ENCODE peak calls at places on chromosome 4, in seven cellular contexts. One of them, this sample, is unnamed.
A peak's percentile ranks its signal among the peaks of the same experiment; 100 is the strongest.

GRCh38 chr4:159823743-159824142 is 720.9 kb downstream of the RAPGEF2 start:
- DNase-seq in H1: no peak
- DNase-seq in K562: no peak
- DNase-seq in HepG2: no peak
- DNase-seq in SK-N-SH: no peak
- DNase-seq in GM12878: no peak
- DNase-seq in HCT116: no peak
- DNase-seq in this sample: no peak

GRCh38 chr4:139898293-139898692 is 232.7 kb downstream of the MGST2 start:
- DNase-seq in SK-N-SH: no peak
- DNase-seq in HepG2: no peak
- DNase-seq in K562: no peak
- DNase-seq in H1: no peak
- DNase-seq in HCT116: no peak
- DNase-seq in GM12878: peak; percentile 7
- DNase-seq in this sample: no peak

GRCh38 chr4:112931001-112931400 is 118.5 kb upstream of the ANK2 start:
- DNase-seq in SK-N-SH: no peak
- DNase-seq in K562: no peak
- DNase-seq in HCT116: no peak
- DNase-seq in HepG2: no peak
- DNase-seq in GM12878: no peak
- DNase-seq in H1: no peak
- DNase-seq in this sample: no peak

GRCh38 chr4:142660728-142661127 is 185.4 kb downstream of the INPP4B start:
- DNase-seq in K562: no peak
- DNase-seq in SK-N-SH: no peak
- DNase-seq in H1: no peak
- DNase-seq in GM12878: no peak
- DNase-seq in HCT116: no peak
- DNase-seq in HepG2: no peak
- DNase-seq in this sample: no peak

GRCh38 chr4:108247511-108248088 is 78.9 kb upstream of the LEF1 start:
- DNase-seq in K562: peak; percentile 43
- DNase-seq in HCT116: peak; percentile 8
- DNase-seq in GM12878: no peak
- DNase-seq in HepG2: no peak
- DNase-seq in H1: no peak
- DNase-seq in SK-N-SH: no peak
- DNase-seq in this sample: no peak

GRCh38 chr4:15951781-15952180 is 11.2 kb downstream of the FGFBP2 start:
- DNase-seq in K562: no peak
- DNase-seq in H1: no peak
- DNase-seq in GM12878: no peak
- DNase-seq in HepG2: no peak
- DNase-seq in SK-N-SH: no peak
- DNase-seq in HCT116: no peak
- DNase-seq in this sample: no peak

GRCh38 chr4:185079271-185079905 is 61.1 kb downstream of the HELT start:
- DNase-seq in HCT116: no peak
- DNase-seq in HepG2: no peak
- DNase-seq in SK-N-SH: no peak
- DNase-seq in K562: no peak
- DNase-seq in GM12878: no peak
- DNase-seq in H1: no peak
- DNase-seq in this sample: no peak

GRCh38 chr4:17283832-17284231 is 228.1 kb downstream of the QDPR start:
- DNase-seq in SK-N-SH: no peak
- DNase-seq in HCT116: no peak
- DNase-seq in K562: no peak
- DNase-seq in HepG2: no peak
- DNase-seq in GM12878: no peak
- DNase-seq in H1: no peak
- DNase-seq in this sample: no peak

GRCh38 chr4:98466868-98467599 is 191.4 kb downstream of the TSPAN5 start:
- DNase-seq in H1: no peak
- DNase-seq in GM12878: no peak
- DNase-seq in HCT116: no peak
- DNase-seq in SK-N-SH: no peak
- DNase-seq in K562: no peak
- DNase-seq in HepG2: no peak
- DNase-seq in this sample: no peak

GRCh38 chr4:126799471-126799870 is 833.3 kb upstream of the INTU start:
- DNase-seq in H1: no peak
- DNase-seq in SK-N-SH: no peak
- DNase-seq in HepG2: no peak
- DNase-seq in K562: no peak
- DNase-seq in GM12878: no peak
- DNase-seq in HCT116: no peak
- DNase-seq in this sample: no peak

GRCh38 chr4:6364581-6364980 is 94.9 kb downstream of the WFS1 start:
- DNase-seq in GM12878: no peak
- DNase-seq in H1: no peak
- DNase-seq in HepG2: no peak
- DNase-seq in SK-N-SH: no peak
- DNase-seq in K562: no peak
- DNase-seq in HCT116: no peak
- DNase-seq in this sample: no peak

GRCh38 chr4:129929052-129929451 is 833.1 kb downstream of the C4orf33 start:
- DNase-seq in H1: no peak
- DNase-seq in K562: peak; percentile 2
- DNase-seq in SK-N-SH: peak; percentile 8
- DNase-seq in GM12878: no peak
- DNase-seq in HepG2: no peak
- DNase-seq in HCT116: no peak
- DNase-seq in this sample: no peak

DNA sequence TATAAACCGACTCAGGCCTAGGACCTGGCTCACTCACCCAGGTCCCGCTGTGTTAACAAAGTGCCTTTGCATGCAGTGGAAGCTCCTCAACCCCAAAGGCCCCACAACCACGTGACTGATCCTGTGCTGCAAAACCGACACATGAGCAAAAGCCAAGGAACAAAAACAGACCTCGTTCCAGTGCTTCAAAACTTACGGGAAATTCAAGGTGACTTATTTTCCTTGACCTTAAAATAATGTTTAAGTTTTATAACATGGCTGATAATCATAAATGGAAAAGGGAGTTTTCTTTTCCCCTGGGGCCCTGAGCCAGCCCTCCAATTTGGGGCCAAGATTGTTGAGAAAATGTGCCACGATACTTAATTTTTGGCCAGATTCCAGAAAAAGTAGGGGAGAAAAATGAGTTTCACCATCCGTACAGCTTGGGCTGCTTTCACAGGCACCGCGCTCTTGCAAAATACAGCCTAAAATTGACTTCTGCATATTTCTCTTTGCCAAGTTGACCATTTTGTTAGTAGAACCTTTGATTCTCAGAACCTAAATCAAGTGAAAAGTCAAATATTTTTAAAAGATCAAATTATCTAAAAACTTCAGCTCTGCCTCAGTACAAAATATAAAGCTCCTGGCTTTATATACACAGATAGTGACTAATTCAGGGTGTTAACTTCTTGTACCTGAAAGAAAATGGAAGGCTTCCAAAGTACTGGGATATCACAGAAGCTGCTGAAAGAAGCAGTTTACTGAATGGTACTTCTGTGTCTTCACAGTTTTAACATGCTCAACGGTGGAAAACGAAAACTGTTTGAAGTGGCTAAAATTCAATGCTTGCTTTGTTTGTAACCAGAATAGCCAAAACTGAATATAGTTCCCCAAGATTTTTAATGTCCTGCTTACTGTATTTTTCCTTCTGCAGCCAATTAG is 93.8 kb downstream of the APBB2 start:
- DNase-seq in H1: no peak
- DNase-seq in SK-N-SH: no peak
- DNase-seq in HepG2: no peak
- DNase-seq in GM12878: no peak
- DNase-seq in HCT116: no peak
- DNase-seq in K562: no peak
- DNase-seq in this sample: no peak
- TF ChIP-seq SIN3A in H1: no peak
- TF ChIP-seq SIN3A in SK-N-SH: no peak
- TF ChIP-seq SIN3A in HepG2: no peak
- TF ChIP-seq SIN3A in GM12878: no peak
- TF ChIP-seq SIN3A in HCT116: no peak
- TF ChIP-seq SIN3A in K562: no peak
- TF ChIP-seq SIN3A in this sample: no peak

GRCh38 chr4:47686294-47686872 is 151.5 kb downstream of the CORIN start:
- DNase-seq in HCT116: peak; percentile 43
- DNase-seq in K562: peak; percentile 65
- DNase-seq in HepG2: peak; percentile 35
- DNase-seq in GM12878: peak; percentile 13
- DNase-seq in H1: peak; percentile 19
- DNase-seq in SK-N-SH: peak; percentile 42
- DNase-seq in this sample: no peak
- TF ChIP-seq SIN3A in HCT116: no peak
- TF ChIP-seq SIN3A in K562: no peak
- TF ChIP-seq SIN3A in HepG2: no peak
- TF ChIP-seq SIN3A in GM12878: no peak
- TF ChIP-seq SIN3A in H1: peak; percentile 54
- TF ChIP-seq SIN3A in SK-N-SH: no peak
- TF ChIP-seq SIN3A in this sample: no peak

GRCh38 chr4:65014078-65014477 is 604.8 kb upstream of the TECRL start:
- DNase-seq in HepG2: no peak
- DNase-seq in K562: no peak
- DNase-seq in H1: no peak
- DNase-seq in HCT116: no peak
- DNase-seq in GM12878: no peak
- DNase-seq in SK-N-SH: no peak
- DNase-seq in this sample: no peak
- TF ChIP-seq SIN3A in HepG2: no peak
- TF ChIP-seq SIN3A in K562: no peak
- TF ChIP-seq SIN3A in H1: no peak
- TF ChIP-seq SIN3A in HCT116: no peak
- TF ChIP-seq SIN3A in GM12878: no peak
- TF ChIP-seq SIN3A in SK-N-SH: no peak
- TF ChIP-seq SIN3A in this sample: no peak

DNA sequence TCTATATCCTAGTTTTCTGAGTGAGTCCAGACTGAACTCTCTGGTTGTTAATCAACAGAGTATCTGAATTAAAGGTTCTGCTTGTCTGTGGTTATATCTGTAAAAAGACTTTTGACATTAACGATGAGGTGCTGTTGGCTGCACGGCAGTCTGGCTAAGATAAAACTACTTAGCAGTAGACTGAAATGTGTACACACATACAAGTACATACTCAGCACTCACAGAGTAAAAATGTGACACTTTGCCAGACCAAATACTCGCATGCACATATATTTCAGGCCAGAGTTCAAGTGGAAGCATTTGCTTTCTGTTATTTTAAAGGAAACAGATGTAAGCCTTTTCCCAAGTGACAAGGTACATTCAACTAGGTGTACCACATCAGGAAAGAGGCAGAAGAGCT is 80.5 kb downstream of the PRDM5 start:
- DNase-seq in SK-N-SH: peak; percentile 21
- DNase-seq in HepG2: no peak
- DNase-seq in HCT116: no peak
- DNase-seq in H1: no peak
- DNase-seq in GM12878: no peak
- DNase-seq in K562: no peak
- DNase-seq in this sample: no peak
- TF ChIP-seq SIN3A in SK-N-SH: no peak
- TF ChIP-seq SIN3A in HepG2: no peak
- TF ChIP-seq SIN3A in HCT116: no peak
- TF ChIP-seq SIN3A in H1: no peak
- TF ChIP-seq SIN3A in GM12878: no peak
- TF ChIP-seq SIN3A in K562: no peak
- TF ChIP-seq SIN3A in this sample: no peak

GRCh38 chr4:78558421-78558820 is 6.9 kb downstream of the ANXA3 start:
- DNase-seq in GM12878: no peak
- DNase-seq in SK-N-SH: no peak
- DNase-seq in HepG2: no peak
- DNase-seq in HCT116: no peak
- DNase-seq in K562: no peak
- DNase-seq in H1: no peak
- DNase-seq in this sample: no peak
- TF ChIP-seq SIN3A in GM12878: no peak
- TF ChIP-seq SIN3A in SK-N-SH: no peak
- TF ChIP-seq SIN3A in HepG2: no peak
- TF ChIP-seq SIN3A in HCT116: no peak
- TF ChIP-seq SIN3A in K562: no peak
- TF ChIP-seq SIN3A in H1: no peak
- TF ChIP-seq SIN3A in this sample: no peak

GRCh38 chr4:123416462-123416861 is 19.9 kb downstream of the SPRY1 start:
- DNase-seq in H1: no peak
- DNase-seq in GM12878: no peak
- DNase-seq in HCT116: no peak
- DNase-seq in SK-N-SH: no peak
- DNase-seq in K562: no peak
- DNase-seq in HepG2: no peak
- DNase-seq in this sample: no peak

GRCh38 chr4:123419885-123420743 is 23.5 kb downstream of the SPRY1 start:
- DNase-seq in SK-N-SH: no peak
- DNase-seq in HCT116: no peak
- DNase-seq in GM12878: no peak
- DNase-seq in HepG2: no peak
- DNase-seq in K562: no peak
- DNase-seq in H1: no peak
- DNase-seq in this sample: no peak

GRCh38 chr4:123415977-123416376 is 19.4 kb downstream of the SPRY1 start:
- DNase-seq in GM12878: no peak
- DNase-seq in HepG2: peak; percentile 82
- DNase-seq in H1: no peak
- DNase-seq in SK-N-SH: no peak
- DNase-seq in HCT116: no peak
- DNase-seq in K562: peak; percentile 41
- DNase-seq in this sample: no peak

GRCh38 chr4:123417813-123418212 is 21.2 kb downstream of the SPRY1 start:
- DNase-seq in GM12878: no peak
- DNase-seq in SK-N-SH: no peak
- DNase-seq in H1: no peak
- DNase-seq in HepG2: no peak
- DNase-seq in HCT116: no peak
- DNase-seq in K562: no peak
- DNase-seq in this sample: no peak

DNA sequence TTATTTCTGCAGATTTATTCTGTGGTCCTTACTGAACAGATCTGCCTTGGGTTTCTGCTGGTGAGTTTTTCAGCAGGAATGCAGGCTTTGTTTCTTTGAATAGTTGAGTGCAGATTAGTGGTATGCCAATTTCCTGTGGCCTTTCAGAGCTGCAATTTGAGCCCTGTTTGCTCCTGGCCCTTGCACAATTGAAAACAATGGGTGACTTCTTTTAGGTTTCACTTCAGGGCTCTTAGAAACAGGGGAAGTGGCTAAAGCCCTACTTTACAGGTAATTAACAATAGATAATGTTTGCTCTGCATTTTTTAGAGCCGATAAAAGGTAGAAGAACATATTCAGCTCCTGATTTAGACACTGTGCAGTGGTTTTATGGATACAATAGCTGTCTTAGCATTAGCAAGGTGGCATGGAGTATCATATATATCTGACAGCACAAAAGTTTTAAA is 21.9 kb downstream of the SPRY1 start:
- DNase-seq in GM12878: no peak
- DNase-seq in H1: peak; percentile 73
- DNase-seq in HCT116: no peak
- DNase-seq in SK-N-SH: no peak
- DNase-seq in K562: no peak
- DNase-seq in HepG2: peak; percentile 97
- DNase-seq in this sample: no peak
- TF ChIP-seq SIN3A in GM12878: no peak
- TF ChIP-seq SIN3A in H1: no peak
- TF ChIP-seq SIN3A in HCT116: no peak
- TF ChIP-seq SIN3A in SK-N-SH: peak; percentile 60
- TF ChIP-seq SIN3A in K562: no peak
- TF ChIP-seq SIN3A in HepG2: no peak
- TF ChIP-seq SIN3A in this sample: no peak

This sample was measured in Panc1.